ENCODE peak calls at places on chromosomes 3 and 15, in seven cellular contexts. One of them, this sample, is unnamed.

GRCh38 chr3:46524008-46524407 is 26.2 kb downstream of the RTP3 start:
- DNase-seq in GM23248: no peak
- DNase-seq in HCT116: no peak
- DNase-seq in PC-9: no peak
- DNase-seq in fibroblast of lung: no peak
- DNase-seq in neural progenitor cell: no peak
- DNase-seq in endothelial cell of umbilical vein: no peak
- DNase-seq in this sample: no peak

GRCh38 chr15:82942691-82943090 is 9.8 kb downstream of the HOMER2 start:
- DNase-seq in GM23248: peak; percentile 95
- DNase-seq in endothelial cell of umbilical vein: no peak
- DNase-seq in HCT116: peak; percentile 60
- DNase-seq in PC-9: peak; percentile 86
- DNase-seq in neural progenitor cell: no peak
- DNase-seq in fibroblast of lung: peak; percentile 77
- DNase-seq in this sample: no peak

GRCh38 chr15:66253643-66254363 is at the start of gene MEGF11:
- DNase-seq in GM23248: peak; percentile 44
- DNase-seq in endothelial cell of umbilical vein: peak; percentile 32
- DNase-seq in PC-9: peak; percentile 22
- DNase-seq in neural progenitor cell: peak; percentile 72
- DNase-seq in HCT116: no peak
- DNase-seq in fibroblast of lung: peak; percentile 56
- DNase-seq in this sample: peak; percentile 39

GRCh38 chr15:38486946-38487345 is 33.0 kb downstream of the FAM98B start:
- DNase-seq in HCT116: no peak
- DNase-seq in neural progenitor cell: no peak
- DNase-seq in PC-9: no peak
- DNase-seq in GM23248: no peak
- DNase-seq in fibroblast of lung: peak; percentile 25
- DNase-seq in endothelial cell of umbilical vein: no peak
- DNase-seq in this sample: no peak

GRCh38 chr3:114775395-114775794 is 371.7 kb downstream of the ZBTB20 start:
- DNase-seq in PC-9: no peak
- DNase-seq in HCT116: no peak
- DNase-seq in endothelial cell of umbilical vein: no peak
- DNase-seq in neural progenitor cell: no peak
- DNase-seq in fibroblast of lung: peak; percentile 22
- DNase-seq in GM23248: peak; percentile 31
- DNase-seq in this sample: no peak

GRCh38 chr3:30310251-30310954 is 296.0 kb upstream of the TGFBR2 start:
- DNase-seq in fibroblast of lung: peak; percentile 23
- DNase-seq in GM23248: peak; percentile 10
- DNase-seq in HCT116: no peak
- DNase-seq in endothelial cell of umbilical vein: no peak
- DNase-seq in neural progenitor cell: no peak
- DNase-seq in PC-9: no peak
- DNase-seq in this sample: no peak

GRCh38 chr3:168933614-168934013 is 729.9 kb downstream of the MECOM start:
- DNase-seq in HCT116: no peak
- DNase-seq in PC-9: no peak
- DNase-seq in endothelial cell of umbilical vein: no peak
- DNase-seq in neural progenitor cell: no peak
- DNase-seq in GM23248: peak; percentile 62
- DNase-seq in fibroblast of lung: peak; percentile 97
- DNase-seq in this sample: no peak

GRCh38 chr3:57956119-57956832 is 51.9 kb upstream of the FLNB start:
- DNase-seq in fibroblast of lung: peak; percentile 94
- DNase-seq in endothelial cell of umbilical vein: peak; percentile 32
- DNase-seq in GM23248: peak; percentile 93
- DNase-seq in neural progenitor cell: no peak
- DNase-seq in HCT116: no peak
- DNase-seq in PC-9: no peak
- DNase-seq in this sample: no peak

GRCh38 chr3:36932979-36933378 is 11.9 kb downstream of the TRANK1 start:
- DNase-seq in endothelial cell of umbilical vein: no peak
- DNase-seq in fibroblast of lung: peak; percentile 52
- DNase-seq in HCT116: no peak
- DNase-seq in GM23248: no peak
- DNase-seq in PC-9: no peak
- DNase-seq in neural progenitor cell: peak; percentile 38
- DNase-seq in this sample: no peak

GRCh38 chr3:100042144-100042543 is 72.2 kb downstream of the FILIP1L start:
- DNase-seq in GM23248: peak; percentile 91
- DNase-seq in fibroblast of lung: peak; percentile 97
- DNase-seq in PC-9: peak; percentile 46
- DNase-seq in HCT116: no peak
- DNase-seq in endothelial cell of umbilical vein: peak; percentile 91
- DNase-seq in neural progenitor cell: no peak
- DNase-seq in this sample: no peak

GRCh38 chr3:101903426-101903825 is 54.1 kb downstream of the NFKBIZ start:
- DNase-seq in endothelial cell of umbilical vein: no peak
- DNase-seq in PC-9: peak; percentile 15
- DNase-seq in fibroblast of lung: peak; percentile 37
- DNase-seq in neural progenitor cell: no peak
- DNase-seq in HCT116: no peak
- DNase-seq in GM23248: peak; percentile 57
- DNase-seq in this sample: no peak

GRCh38 chr15:69081310-69082004 is 67.0 kb downstream of the NOX5 start:
- DNase-seq in HCT116: no peak
- DNase-seq in fibroblast of lung: peak; percentile 72
- DNase-seq in neural progenitor cell: no peak
- DNase-seq in GM23248: peak; percentile 53
- DNase-seq in PC-9: peak; percentile 44
- DNase-seq in endothelial cell of umbilical vein: peak; percentile 80
- DNase-seq in this sample: peak; percentile 55

GRCh38 chr3:52367891-52368880 is 52.1 kb downstream of the DNAH1 start:
- DNase-seq in GM23248: no peak
- DNase-seq in HCT116: no peak
- DNase-seq in neural progenitor cell: no peak
- DNase-seq in PC-9: no peak
- DNase-seq in fibroblast of lung: no peak
- DNase-seq in endothelial cell of umbilical vein: peak; percentile 52
- DNase-seq in this sample: no peak

GRCh38 chr3:42157915-42158538 is 66.9 kb downstream of the TRAK1 start:
- DNase-seq in endothelial cell of umbilical vein: no peak
- DNase-seq in neural progenitor cell: no peak
- DNase-seq in GM23248: no peak
- DNase-seq in PC-9: no peak
- DNase-seq in HCT116: no peak
- DNase-seq in fibroblast of lung: no peak
- DNase-seq in this sample: no peak

GRCh38 chr15:68231102-68231818 is 1.7 kb upstream of the CLN6 start:
- DNase-seq in neural progenitor cell: peak; percentile 54
- DNase-seq in PC-9: no peak
- DNase-seq in HCT116: no peak
- DNase-seq in endothelial cell of umbilical vein: no peak
- DNase-seq in fibroblast of lung: no peak
- DNase-seq in GM23248: no peak
- DNase-seq in this sample: no peak

GRCh38 chr15:74194572-74195559 is 7.7 kb downstream of the STRA6 start:
- DNase-seq in neural progenitor cell: no peak
- DNase-seq in PC-9: no peak
- DNase-seq in endothelial cell of umbilical vein: no peak
- DNase-seq in fibroblast of lung: no peak
- DNase-seq in HCT116: no peak
- DNase-seq in GM23248: no peak
- DNase-seq in this sample: no peak

GRCh38 chr3:196246612-196247308 is 30.4 kb downstream of the SLC51A start:
- DNase-seq in neural progenitor cell: no peak
- DNase-seq in GM23248: peak; percentile 34
- DNase-seq in fibroblast of lung: peak; percentile 86
- DNase-seq in endothelial cell of umbilical vein: no peak
- DNase-seq in HCT116: no peak
- DNase-seq in PC-9: no peak
- DNase-seq in this sample: no peak

GRCh38 chr3:104323226-104323625 is 1043.5 kb upstream of the ALCAM start:
- DNase-seq in neural progenitor cell: no peak
- DNase-seq in HCT116: no peak
- DNase-seq in PC-9: no peak
- DNase-seq in GM23248: no peak
- DNase-seq in fibroblast of lung: no peak
- DNase-seq in endothelial cell of umbilical vein: no peak
- DNase-seq in this sample: no peak

GRCh38 chr3:57105585-57105984 is 45.1 kb downstream of the SPATA12 start:
- DNase-seq in endothelial cell of umbilical vein: no peak
- DNase-seq in PC-9: no peak
- DNase-seq in neural progenitor cell: peak; percentile 18
- DNase-seq in HCT116: no peak
- DNase-seq in GM23248: no peak
- DNase-seq in fibroblast of lung: no peak
- DNase-seq in this sample: no peak

GRCh38 chr3:110420158-110420641 is 651.4 kb upstream of the NECTIN3 start:
- DNase-seq in neural progenitor cell: no peak
- DNase-seq in PC-9: no peak
- DNase-seq in GM23248: peak; percentile 79
- DNase-seq in endothelial cell of umbilical vein: peak; percentile 94
- DNase-seq in HCT116: peak; percentile 64
- DNase-seq in fibroblast of lung: peak; percentile 83
- DNase-seq in this sample: peak; percentile 81

GRCh38 chr3:73781536-73781935 is 156.8 kb upstream of the PDZRN3 start:
- DNase-seq in PC-9: no peak
- DNase-seq in HCT116: no peak
- DNase-seq in GM23248: no peak
- DNase-seq in endothelial cell of umbilical vein: no peak
- DNase-seq in fibroblast of lung: peak; percentile 38
- DNase-seq in neural progenitor cell: no peak
- DNase-seq in this sample: no peak

GRCh38 chr3:130662407-130663028 is 84.1 kb downstream of the PIK3R4 start:
- DNase-seq in neural progenitor cell: no peak
- DNase-seq in fibroblast of lung: peak; percentile 20
- DNase-seq in endothelial cell of umbilical vein: no peak
- DNase-seq in HCT116: no peak
- DNase-seq in GM23248: no peak
- DNase-seq in PC-9: no peak
- DNase-seq in this sample: no peak

GRCh38 chr3:125643127-125643526 is 47.8 kb upstream of the OSBPL11 start:
- DNase-seq in endothelial cell of umbilical vein: no peak
- DNase-seq in HCT116: no peak
- DNase-seq in neural progenitor cell: no peak
- DNase-seq in PC-9: no peak
- DNase-seq in GM23248: no peak
- DNase-seq in fibroblast of lung: no peak
- DNase-seq in this sample: peak; percentile 12

GRCh38 chr3:73727117-73727802 is 102.5 kb upstream of the PDZRN3 start:
- DNase-seq in GM23248: peak; percentile 91
- DNase-seq in endothelial cell of umbilical vein: no peak
- DNase-seq in HCT116: no peak
- DNase-seq in PC-9: no peak
- DNase-seq in neural progenitor cell: peak; percentile 77
- DNase-seq in fibroblast of lung: peak; percentile 80
- DNase-seq in this sample: peak; percentile 0

GRCh38 chr3:187186801-187187421 is 10.4 kb upstream of the RTP1 start:
- DNase-seq in PC-9: peak; percentile 98
- DNase-seq in HCT116: no peak
- DNase-seq in endothelial cell of umbilical vein: no peak
- DNase-seq in GM23248: peak; percentile 88
- DNase-seq in neural progenitor cell: no peak
- DNase-seq in fibroblast of lung: peak; percentile 98
- DNase-seq in this sample: no peak

GRCh38 chr15:90955911-90956310 is 1.2 kb downstream of the RCCD1 start:
- DNase-seq in PC-9: peak; percentile 20
- DNase-seq in endothelial cell of umbilical vein: no peak
- DNase-seq in GM23248: no peak
- DNase-seq in fibroblast of lung: no peak
- DNase-seq in neural progenitor cell: no peak
- DNase-seq in HCT116: no peak
- DNase-seq in this sample: peak; percentile 55

GRCh38 chr3:67327582-67327981 is 326.8 kb downstream of the SUCLG2 start:
- DNase-seq in HCT116: no peak
- DNase-seq in endothelial cell of umbilical vein: no peak
- DNase-seq in neural progenitor cell: no peak
- DNase-seq in fibroblast of lung: no peak
- DNase-seq in GM23248: no peak
- DNase-seq in PC-9: no peak
- DNase-seq in this sample: no peak
- H3K27ac ChIP-seq in HCT116: no peak overlapping the region
- H3K27ac ChIP-seq in endothelial cell of umbilical vein: no peak overlapping the region
- H3K27ac ChIP-seq in neural progenitor cell: no peak overlapping the region
- H3K27ac ChIP-seq in fibroblast of lung: no peak overlapping the region
- H3K27ac ChIP-seq in GM23248: no peak overlapping the region
- H3K27ac ChIP-seq in PC-9: no peak overlapping the region
- H3K27ac ChIP-seq in this sample: no peak overlapping the region

GRCh38 chr3:188241072-188241471 is 87.1 kb downstream of the LPP start:
- DNase-seq in GM23248: no peak
- DNase-seq in PC-9: no peak
- DNase-seq in fibroblast of lung: peak; percentile 61
- DNase-seq in HCT116: no peak
- DNase-seq in endothelial cell of umbilical vein: no peak
- DNase-seq in neural progenitor cell: no peak
- DNase-seq in this sample: no peak
- H3K4me3 ChIP-seq in GM23248: no peak overlapping the region
- H3K4me3 ChIP-seq in PC-9: no peak overlapping the region
- H3K4me3 ChIP-seq in fibroblast of lung: no peak overlapping the region
- H3K4me3 ChIP-seq in HCT116: no peak overlapping the region
- H3K4me3 ChIP-seq in endothelial cell of umbilical vein: no peak overlapping the region
- H3K4me3 ChIP-seq in neural progenitor cell: no peak overlapping the region
- H3K4me3 ChIP-seq in this sample: no peak overlapping the region

DNA sequence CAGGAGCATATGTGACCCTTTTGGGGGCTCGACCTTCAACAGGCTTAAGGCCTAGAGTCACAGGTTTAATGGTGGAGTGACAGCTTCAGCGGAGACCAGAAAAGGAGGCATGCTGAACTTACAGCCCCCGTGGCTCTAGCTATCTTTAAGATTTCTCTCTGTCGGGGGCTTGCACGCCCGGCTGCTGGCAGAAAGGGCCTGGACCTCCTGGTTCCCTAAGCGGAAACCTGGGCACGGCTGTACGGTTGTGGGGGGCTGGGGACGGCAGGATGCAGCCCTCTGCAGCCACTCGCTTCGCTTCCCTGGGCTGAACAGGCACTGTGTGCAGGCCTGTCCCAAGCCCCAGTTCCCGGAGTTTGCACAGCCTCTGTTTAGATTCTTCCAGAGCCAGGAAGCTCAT is 513 bp upstream of the CACNA2D2 start:
- DNase-seq in endothelial cell of umbilical vein: no peak
- DNase-seq in PC-9: no peak
- DNase-seq in neural progenitor cell: no peak
- DNase-seq in GM23248: no peak
- DNase-seq in HCT116: no peak
- DNase-seq in fibroblast of lung: no peak
- DNase-seq in this sample: no peak
- TF ChIP-seq EZH2 in endothelial cell of umbilical vein: no peak
- TF ChIP-seq EZH2 in PC-9: no peak
- TF ChIP-seq EZH2 in neural progenitor cell: no peak
- TF ChIP-seq EZH2 in GM23248: peak; percentile 55
- TF ChIP-seq EZH2 in HCT116: no peak
- TF ChIP-seq EZH2 in fibroblast of lung: peak; percentile 54
- TF ChIP-seq EZH2 in this sample: no peak

DNA sequence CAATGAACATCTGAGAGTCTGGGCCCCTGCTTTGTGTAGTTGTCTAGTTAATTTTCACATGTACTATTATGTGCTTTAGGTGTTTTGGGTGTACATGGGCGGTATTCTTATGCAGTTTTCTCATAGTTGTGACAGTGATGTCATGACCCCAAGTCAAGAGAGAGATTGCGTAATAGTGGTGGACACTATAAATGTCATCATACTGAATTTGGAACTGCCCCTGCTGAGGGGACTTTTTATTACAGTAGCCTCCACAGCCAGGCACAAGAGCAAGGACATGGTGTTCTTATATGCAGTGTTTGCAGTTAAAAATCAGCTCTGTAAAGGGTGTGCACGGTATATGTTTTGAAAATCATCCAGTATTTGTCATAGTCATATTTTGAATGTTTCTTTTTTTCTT is 29.5 kb downstream of the ABHD2 start:
- DNase-seq in neural progenitor cell: no peak
- DNase-seq in endothelial cell of umbilical vein: no peak
- DNase-seq in HCT116: no peak
- DNase-seq in fibroblast of lung: no peak
- DNase-seq in GM23248: no peak
- DNase-seq in PC-9: no peak
- DNase-seq in this sample: no peak
- H3K27ac ChIP-seq in neural progenitor cell: no peak overlapping the region
- H3K27ac ChIP-seq in endothelial cell of umbilical vein: no peak overlapping the region
- H3K27ac ChIP-seq in HCT116: no peak overlapping the region
- H3K27ac ChIP-seq in fibroblast of lung: no peak overlapping the region
- H3K27ac ChIP-seq in GM23248: no peak overlapping the region
- H3K27ac ChIP-seq in PC-9: peak overlapping the region; percentile 97
- H3K27ac ChIP-seq in this sample: no peak overlapping the region